ENCODE peak calls at places on chromosome 22, in four cellular contexts. One of them, this sample, is unnamed.

GRCh38 chr22:30863161-30863833 is 105.3 kb downstream of the MORC2 start:
- DNase-seq in body of pancreas: no peak
- DNase-seq in SJCRH30: no peak
- DNase-seq in IMR-90: peak; percentile 21
- DNase-seq in this sample: no peak

GRCh38 chr22:17258015-17258827 is 39.0 kb upstream of the ADA2 start:
- DNase-seq in body of pancreas: peak; percentile 93
- DNase-seq in SJCRH30: peak; percentile 99
- DNase-seq in IMR-90: no peak
- DNase-seq in this sample: no peak

GRCh38 chr22:42805998-42806481 is 51.0 kb downstream of the ARFGAP3 start:
- DNase-seq in body of pancreas: peak; percentile 37
- DNase-seq in SJCRH30: no peak
- DNase-seq in IMR-90: no peak
- DNase-seq in this sample: no peak

GRCh38 chr22:26905640-26906039 is 248.3 kb downstream of the MIAT start:
- DNase-seq in body of pancreas: no peak
- DNase-seq in SJCRH30: no peak
- DNase-seq in IMR-90: no peak
- DNase-seq in this sample: no peak

GRCh38 chr22:43305806-43306205 is 37.4 kb downstream of the SCUBE1 start:
- DNase-seq in body of pancreas: no peak
- DNase-seq in SJCRH30: no peak
- DNase-seq in IMR-90: no peak
- DNase-seq in this sample: no peak

GRCh38 chr22:49026476-49027121 is 801.1 kb downstream of the BRD1 start:
- DNase-seq in body of pancreas: no peak
- DNase-seq in SJCRH30: no peak
- DNase-seq in IMR-90: no peak
- DNase-seq in this sample: no peak

GRCh38 chr22:50696799-50697561 is 24.4 kb downstream of the SHANK3 start:
- DNase-seq in body of pancreas: peak; percentile 20
- DNase-seq in SJCRH30: no peak
- DNase-seq in IMR-90: no peak
- DNase-seq in this sample: no peak

GRCh38 chr22:49573109-49573765 is 254.4 kb downstream of the BRD1 start:
- DNase-seq in body of pancreas: no peak
- DNase-seq in SJCRH30: no peak
- DNase-seq in IMR-90: no peak
- DNase-seq in this sample: no peak

GRCh38 chr22:44261164-44261860 is 51.4 kb downstream of the SHISAL1 start:
- DNase-seq in body of pancreas: no peak
- DNase-seq in SJCRH30: no peak
- DNase-seq in IMR-90: no peak
- DNase-seq in this sample: no peak

GRCh38 chr22:25028841-25029141 is 76.3 kb downstream of the KIAA1671 start:
- DNase-seq in body of pancreas: no peak
- DNase-seq in SJCRH30: no peak
- DNase-seq in IMR-90: no peak
- DNase-seq in this sample: no peak

GRCh38 chr22:46484861-46485595 is 52.4 kb downstream of the CELSR1 start:
- DNase-seq in body of pancreas: no peak
- DNase-seq in SJCRH30: no peak
- DNase-seq in IMR-90: peak; percentile 61
- DNase-seq in this sample: no peak

GRCh38 chr22:36351921-36352774 is 35.6 kb downstream of the MYH9 start:
- DNase-seq in body of pancreas: peak; percentile 64
- DNase-seq in SJCRH30: no peak
- DNase-seq in IMR-90: no peak
- DNase-seq in this sample: no peak

GRCh38 chr22:34973926-34974325 is 92.0 kb upstream of the ISX start:
- DNase-seq in body of pancreas: no peak
- DNase-seq in SJCRH30: peak; percentile 47
- DNase-seq in IMR-90: no peak
- DNase-seq in this sample: no peak

GRCh38 chr22:33889748-33890147 is 30.5 kb downstream of the LARGE1 start:
- DNase-seq in body of pancreas: no peak
- DNase-seq in SJCRH30: no peak
- DNase-seq in IMR-90: no peak
- DNase-seq in this sample: no peak

GRCh38 chr22:49567894-49568750 is 259.6 kb downstream of the BRD1 start:
- DNase-seq in body of pancreas: peak; percentile 9
- DNase-seq in SJCRH30: no peak
- DNase-seq in IMR-90: no peak
- DNase-seq in this sample: no peak

GRCh38 chr22:49396817-49397216 is 430.9 kb downstream of the BRD1 start:
- DNase-seq in body of pancreas: no peak
- DNase-seq in SJCRH30: no peak
- DNase-seq in IMR-90: no peak
- DNase-seq in this sample: no peak

DNA sequence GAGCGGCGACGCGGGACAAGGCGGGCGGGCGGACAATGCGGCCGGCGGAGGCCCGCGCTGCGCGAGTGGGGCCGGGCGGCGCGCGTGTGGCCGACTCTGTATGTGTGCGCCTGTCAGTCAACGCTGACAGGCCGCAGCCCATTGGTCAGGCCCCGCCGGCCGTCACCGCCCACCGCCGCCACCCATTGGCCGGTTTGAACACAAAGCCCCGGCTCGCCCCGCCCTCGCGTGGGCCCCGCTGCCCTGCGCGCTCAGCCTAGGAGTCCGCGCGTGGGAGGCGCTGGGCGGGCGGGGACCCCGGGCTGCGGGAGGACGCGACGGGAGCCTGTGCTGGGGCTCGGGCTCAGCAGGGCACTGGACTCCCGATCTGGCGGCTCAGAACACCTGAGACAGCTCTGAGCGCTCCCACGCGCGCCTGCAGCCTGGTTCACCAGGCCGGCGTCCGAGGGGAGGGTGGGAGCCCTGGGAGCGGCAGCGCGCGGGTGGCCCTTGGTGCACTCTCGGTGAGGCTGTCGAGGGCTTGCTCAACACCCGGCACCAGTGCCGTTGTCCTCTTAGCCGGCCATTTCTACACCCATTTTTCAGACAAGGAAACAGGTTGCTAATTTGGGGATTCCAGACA is at the start of gene SUN2:
- DNase-seq in body of pancreas: peak; percentile 95
- DNase-seq in SJCRH30: peak; percentile 80
- DNase-seq in IMR-90: peak; percentile 77
- DNase-seq in this sample: peak; percentile 88
- H3K4me1 ChIP-seq in body of pancreas: peaks cover 48% of the 10 kb centered on the region
- H3K4me1 ChIP-seq in SJCRH30: peaks cover 33% of the 10 kb centered on the region
- H3K4me1 ChIP-seq in IMR-90: peaks cover 9% of the 10 kb centered on the region
- H3K4me1 ChIP-seq in this sample: peaks cover 51% of the 10 kb centered on the region

DNA sequence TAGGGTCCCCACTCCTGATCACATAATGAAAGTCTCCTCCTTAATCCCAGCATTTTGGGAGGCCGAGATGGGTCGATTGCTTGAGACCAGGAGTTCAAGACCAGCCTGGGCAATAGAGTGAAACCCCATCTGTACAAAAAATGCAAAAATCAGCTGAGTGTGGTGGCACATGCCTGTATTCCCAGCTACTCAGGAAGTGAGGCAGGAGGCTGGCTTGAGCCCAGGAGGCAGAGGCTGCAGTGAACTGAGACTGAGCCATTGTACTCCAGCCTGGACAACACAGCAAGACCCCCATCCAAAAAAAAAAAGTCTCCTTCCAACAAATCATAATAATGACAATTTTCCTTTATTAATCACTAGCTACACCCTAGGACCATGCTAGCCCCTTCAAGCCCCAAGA is 15.1 kb downstream of the ZMAT5 start:
- DNase-seq in body of pancreas: no peak
- DNase-seq in SJCRH30: no peak
- DNase-seq in IMR-90: no peak
- DNase-seq in this sample: no peak
- H3K4me1 ChIP-seq in body of pancreas: no peaks in the 10 kb centered on the region
- H3K4me1 ChIP-seq in SJCRH30: no peaks in the 10 kb centered on the region
- H3K4me1 ChIP-seq in IMR-90: no peaks in the 10 kb centered on the region
- H3K4me1 ChIP-seq in this sample: peaks cover 8% of the 10 kb centered on the region

GRCh38 chr22:28905433-28905832 is 22.1 kb downstream of the ZNRF3 start:
- DNase-seq in body of pancreas: no peak
- DNase-seq in SJCRH30: no peak
- DNase-seq in IMR-90: no peak
- DNase-seq in this sample: no peak

GRCh38 chr22:28907311-28908008 is 24.1 kb downstream of the ZNRF3 start:
- DNase-seq in body of pancreas: peak; percentile 19
- DNase-seq in SJCRH30: peak; percentile 31
- DNase-seq in IMR-90: peak; percentile 16
- DNase-seq in this sample: no peak

GRCh38 chr22:28904211-28904808 is 20.9 kb downstream of the ZNRF3 start:
- DNase-seq in body of pancreas: no peak
- DNase-seq in SJCRH30: no peak
- DNase-seq in IMR-90: peak; percentile 66
- DNase-seq in this sample: no peak

GRCh38 chr22:28903719-28904118 is 20.3 kb downstream of the ZNRF3 start:
- DNase-seq in body of pancreas: peak; percentile 53
- DNase-seq in SJCRH30: no peak
- DNase-seq in IMR-90: no peak
- DNase-seq in this sample: no peak

GRCh38 chr22:28906312-28906711 is 22.9 kb downstream of the ZNRF3 start:
- DNase-seq in body of pancreas: no peak
- DNase-seq in SJCRH30: no peak
- DNase-seq in IMR-90: no peak
- DNase-seq in this sample: no peak
- H3K4me1 ChIP-seq in body of pancreas: peaks cover 65% of the 10 kb centered on the region
- H3K4me1 ChIP-seq in SJCRH30: peaks cover 1% of the 10 kb centered on the region
- H3K4me1 ChIP-seq in IMR-90: peaks cover 20% of the 10 kb centered on the region
- H3K4me1 ChIP-seq in this sample: no peaks in the 10 kb centered on the region

GRCh38 chr22:38820021-38820420 is 23.8 kb downstream of the NPTXR start:
- DNase-seq in body of pancreas: no peak
- DNase-seq in SJCRH30: no peak
- DNase-seq in IMR-90: no peak
- DNase-seq in this sample: no peak
- H3K4me1 ChIP-seq in body of pancreas: no peaks in the 10 kb centered on the region
- H3K4me1 ChIP-seq in SJCRH30: no peaks in the 10 kb centered on the region
- H3K4me1 ChIP-seq in IMR-90: no peaks in the 10 kb centered on the region
- H3K4me1 ChIP-seq in this sample: no peaks in the 10 kb centered on the region

GRCh38 chr22:32617271-32617670 is 142.7 kb downstream of the FBXO7 start:
- DNase-seq in body of pancreas: no peak
- DNase-seq in SJCRH30: no peak
- DNase-seq in IMR-90: peak; percentile 74
- DNase-seq in this sample: no peak
- H3K4me1 ChIP-seq in body of pancreas: no peaks in the 10 kb centered on the region
- H3K4me1 ChIP-seq in SJCRH30: peaks cover 10% of the 10 kb centered on the region
- H3K4me1 ChIP-seq in IMR-90: peaks cover 25% of the 10 kb centered on the region
- H3K4me1 ChIP-seq in this sample: no peaks in the 10 kb centered on the region

DNA sequence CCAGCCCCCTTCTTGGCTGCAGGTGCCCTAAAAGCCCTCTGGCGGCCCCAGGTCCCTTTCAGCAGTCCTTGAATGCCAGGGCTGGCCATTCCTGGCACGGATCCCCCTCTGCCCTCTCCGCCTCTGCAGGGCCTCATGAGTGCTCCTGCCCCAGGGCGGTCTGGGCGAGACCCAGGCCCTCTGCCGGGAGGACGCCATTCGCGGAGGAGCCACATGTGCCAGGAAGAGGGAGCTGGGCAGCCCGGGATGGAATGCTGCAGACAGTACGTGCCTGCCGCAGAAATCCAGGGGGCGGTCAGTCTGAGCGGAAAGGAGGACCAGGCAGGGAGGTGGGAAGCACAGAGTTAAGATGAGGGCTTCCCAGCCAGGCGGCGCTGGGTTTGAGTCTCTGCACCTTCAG is 2.8 kb downstream of the CABP7 start:
- DNase-seq in body of pancreas: no peak
- DNase-seq in SJCRH30: no peak
- DNase-seq in IMR-90: no peak
- DNase-seq in this sample: no peak
- H3K4me1 ChIP-seq in body of pancreas: peaks cover 8% of the 10 kb centered on the region
- H3K4me1 ChIP-seq in SJCRH30: no peaks in the 10 kb centered on the region
- H3K4me1 ChIP-seq in IMR-90: no peaks in the 10 kb centered on the region
- H3K4me1 ChIP-seq in this sample: peaks cover 6% of the 10 kb centered on the region

This sample was measured in effector memory CD4-positive, alpha-beta T cell.